ENCODE peak calls at places on chromosomes 7 and 10, in seven cellular contexts. D, L, H, V, O, Q and E are unnamed samples.

GRCh38 chr7:89312561-89312960 is 517.0 kb upstream of the TEX47 start:
- DNase-seq in Q (no peak), V (no peak), H (no peak), D (no peak), O (no peak), L (no peak), E (peak)

GRCh38 chr7:37642028-37642540 is 41.5 kb upstream of the GPR141 start:
- DNase-seq in Q (no peak), H (no peak), L (no peak), V (no peak), O (no peak), D (no peak), E (no peak)

GRCh38 chr7:99573257-99573656 is 14.8 kb downstream of the ZNF655 start:
- DNase-seq in L (no peak), V (no peak), D (no peak), H (no peak), O (no peak), Q (no peak), E (no peak)

GRCh38 chr7:101824440-101824839 is 7.0 kb downstream of the CUX1 start:
- DNase-seq in Q (no peak), O (no peak), D (no peak), L (no peak), V (no peak), H (no peak), E (no peak)

GRCh38 chr10:113999520-113999919 is 44.1 kb upstream of the ADRB1 start:
- DNase-seq in V (no peak), Q (no peak), L (no peak), H (no peak), D (no peak), O (no peak), E (no peak)

GRCh38 chr10:61280303-61280702 is 172.9 kb downstream of the TMEM26 start:
- DNase-seq in H (peak), V (peak), L (no peak), Q (no peak), O (no peak), D (no peak), E (peak)

GRCh38 chr10:49690673-49691356 is 11.4 kb downstream of the C10orf53 start:
- DNase-seq in V (no peak), O (no peak), D (no peak), L (no peak), Q (no peak), H (no peak), E (peak)

GRCh38 chr10:28710227-28710889 is 33.0 kb downstream of the BAMBI start:
- DNase-seq in H (no peak), V (no peak), Q (no peak), D (no peak), O (no peak), L (no peak), E (no peak)

GRCh38 chr10:117334075-117334474 is 41.2 kb downstream of the PDZD8 start:
- DNase-seq in D (no peak), H (no peak), Q (no peak), O (no peak), V (peak), L (no peak), E (no peak)

DNA sequence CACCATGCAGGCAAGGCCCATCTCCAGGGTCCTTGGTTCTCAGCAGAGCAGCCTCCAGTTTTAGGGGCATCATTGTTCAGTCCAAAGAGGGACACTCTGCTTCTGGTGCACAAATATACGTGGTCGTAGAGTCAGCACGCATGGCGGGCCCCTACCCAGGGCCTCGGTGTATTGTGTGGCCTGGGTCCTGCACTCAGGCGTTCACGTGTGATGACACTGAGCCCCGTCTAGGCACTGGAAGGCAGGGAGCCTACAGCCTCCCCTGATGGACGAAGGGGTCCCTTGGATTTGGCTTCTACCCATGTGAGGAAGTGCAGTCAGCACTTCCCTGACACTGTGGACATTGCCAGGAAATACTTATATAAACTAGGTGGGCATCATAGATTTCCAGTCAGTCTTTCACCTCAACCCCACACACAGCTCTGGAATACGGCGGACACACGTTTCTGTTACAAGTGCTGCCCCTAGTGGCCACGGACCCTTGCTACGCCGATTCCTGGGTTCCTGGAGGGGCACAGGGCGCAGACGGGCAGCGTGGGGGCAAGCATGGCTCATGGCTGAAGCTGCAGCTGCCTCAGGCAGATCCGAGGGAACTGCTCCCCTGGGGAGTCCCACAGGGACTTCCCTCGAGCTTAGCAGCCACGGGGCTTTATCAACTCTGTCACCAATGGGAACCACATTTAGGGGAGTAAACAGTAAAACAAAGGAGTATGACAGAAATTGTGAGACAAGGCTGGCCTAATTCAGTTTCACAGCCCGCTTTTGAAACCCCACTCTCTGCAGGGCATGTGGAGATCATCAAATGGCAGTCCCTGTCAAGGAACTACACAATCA is 25.4 kb downstream of the AIFM2 start:
- DNase-seq in H (no peak), Q (no peak), V (no peak), D (peak), L (peak), O (no peak), E (no peak)
- TF ChIP-seq CTCF in H (peak), Q (no peak), V (peak), D (peak), L (peak), O (peak), E (peak)

DNA sequence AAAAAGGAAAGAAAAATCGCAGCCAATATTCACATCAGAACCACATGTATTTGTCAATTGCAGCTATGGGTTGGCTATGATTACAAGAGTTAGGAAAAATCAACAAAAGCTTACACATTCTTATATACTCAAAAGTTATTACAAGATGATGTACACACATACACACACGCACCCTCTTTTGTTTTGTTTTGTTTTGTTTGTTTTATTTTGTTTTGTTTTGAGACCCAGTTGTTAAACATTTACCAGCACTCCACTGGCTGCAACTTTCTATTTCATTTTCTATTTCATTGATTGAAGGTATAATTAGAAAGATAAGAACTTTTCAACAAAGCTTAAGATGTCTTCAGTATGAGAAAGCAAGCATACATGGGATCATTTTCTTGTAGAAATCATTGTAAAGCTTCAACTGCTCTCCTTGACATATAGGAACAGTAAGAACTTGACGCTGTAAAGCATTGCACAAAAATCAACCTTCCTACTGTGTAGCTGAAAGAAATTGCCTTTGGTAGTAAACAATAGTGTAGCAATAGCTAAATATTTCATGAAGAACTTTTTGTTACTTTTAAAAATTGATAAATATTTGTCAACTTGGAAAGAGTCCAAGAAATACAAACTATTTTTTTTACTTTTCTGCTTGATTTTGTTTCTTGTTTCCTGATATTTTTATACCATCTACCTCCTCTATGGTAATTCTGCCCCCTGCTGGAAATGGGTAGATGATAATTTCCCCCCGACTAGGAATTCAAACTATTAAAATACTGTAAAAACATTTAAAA is 205.9 kb downstream of the MBL2 start:
- DNase-seq in Q (no peak), O (peak), L (no peak), V (peak), D (no peak), H (peak), E (peak)
- TF ChIP-seq CTCF in Q (no peak), O (peak), L (peak), V (peak), D (peak), H (peak), E (peak)

GRCh38 chr10:6445671-6446278 is 134.3 kb downstream of the PRKCQ start:
- DNase-seq in O (peak), D (no peak), L (peak), Q (peak), V (peak), H (peak), E (peak)
- TF ChIP-seq CTCF in O (peak), D (peak), L (no peak), Q (no peak), V (peak), H (peak), E (peak)

GRCh38 chr10:21990449-21990848 is 13.1 kb downstream of the DNAJC1 start:
- DNase-seq in V (no peak), L (no peak), O (no peak), D (no peak), Q (no peak), H (no peak), E (no peak)

GRCh38 chr10:21985541-21985940 is 18.0 kb downstream of the DNAJC1 start:
- DNase-seq in V (peak), L (no peak), Q (no peak), H (no peak), O (no peak), D (no peak), E (no peak)

GRCh38 chr10:21991785-21992184 is 11.7 kb downstream of the DNAJC1 start:
- DNase-seq in O (no peak), Q (no peak), L (no peak), H (no peak), V (no peak), D (no peak), E (no peak)

GRCh38 chr10:21993360-21994001 is 10.0 kb downstream of the DNAJC1 start:
- DNase-seq in L (no peak), V (peak), Q (no peak), D (no peak), H (peak), O (no peak), E (no peak)

GRCh38 chr10:21989453-21990154 is 13.9 kb downstream of the DNAJC1 start:
- DNase-seq in D (peak), L (peak), O (peak), H (peak), Q (peak), V (peak), E (peak)
- TF ChIP-seq CTCF in D (peak), L (peak), O (peak), H (peak), Q (no peak), V (peak), E (peak)